ENCODE peak calls at places on chromosome 20, in six cellular contexts. U is HepG2, W is GM12878, L is K562, S is HCT116, M is H1. I is an unnamed sample.

GRCh38 chr20:13089950-13090469 is 81.2 kb downstream of the SPTLC3 start:
- DNase-seq in U (peak), W (no peak), L (no peak), S (no peak), M (no peak), I (no peak)

GRCh38 chr20:48722002-48722731 is 105.6 kb downstream of the PREX1 start:
- DNase-seq in U (no peak), W (no peak), L (no peak), S (no peak), M (no peak), I (peak)

GRCh38 chr20:58695084-58695722 is 2.6 kb downstream of the NPEPL1 start:
- DNase-seq in U (no peak), W (no peak), L (no peak), S (no peak), M (no peak), I (no peak)

GRCh38 chr20:58662142-58662473 is 11.0 kb downstream of the STX16 start:
- DNase-seq in U (no peak), W (no peak), L (no peak), S (no peak), M (no peak), I (no peak)

GRCh38 chr20:5127204-5127858 is 523 bp downstream of the CDS2 start:
- DNase-seq in U (peak), W (peak), L (peak), S (no peak), M (peak), I (peak)

GRCh38 chr20:9330151-9330550 is 184.2 kb upstream of the LAMP5 start:
- DNase-seq in U (no peak), W (no peak), L (no peak), S (no peak), M (no peak), I (no peak)

GRCh38 chr20:9068896-9069663 is at the start of gene PLCB4:
- DNase-seq in U (no peak), W (no peak), L (peak), S (no peak), M (peak), I (peak)

GRCh38 chr20:10487354-10488115 is 52.4 kb downstream of the SLX4IP start:
- DNase-seq in U (no peak), W (no peak), L (no peak), S (no peak), M (no peak), I (no peak)

GRCh38 chr20:11234181-11234969 is 560.6 kb upstream of the JAG1 start:
- DNase-seq in U (no peak), W (peak), L (no peak), S (no peak), M (no peak), I (peak)

GRCh38 chr20:49983848-49984408 is 1.1 kb downstream of the SNAI1 start:
- DNase-seq in U (no peak), W (no peak), L (peak), S (no peak), M (no peak), I (no peak)

GRCh38 chr20:48933017-48933766 is 11.7 kb downstream of the ARFGEF2 start:
- DNase-seq in U (no peak), W (no peak), L (no peak), S (no peak), M (no peak), I (no peak)

GRCh38 chr20:64161595-64162238 is 2.5 kb upstream of the MYT1 start:
- DNase-seq in U (peak), W (no peak), L (peak), S (no peak), M (peak), I (peak)

GRCh38 chr20:33231237-33231636 is 4.6 kb upstream of the BPIFA1 start:
- DNase-seq in U (no peak), W (no peak), L (no peak), S (no peak), M (no peak), I (no peak)

DNA sequence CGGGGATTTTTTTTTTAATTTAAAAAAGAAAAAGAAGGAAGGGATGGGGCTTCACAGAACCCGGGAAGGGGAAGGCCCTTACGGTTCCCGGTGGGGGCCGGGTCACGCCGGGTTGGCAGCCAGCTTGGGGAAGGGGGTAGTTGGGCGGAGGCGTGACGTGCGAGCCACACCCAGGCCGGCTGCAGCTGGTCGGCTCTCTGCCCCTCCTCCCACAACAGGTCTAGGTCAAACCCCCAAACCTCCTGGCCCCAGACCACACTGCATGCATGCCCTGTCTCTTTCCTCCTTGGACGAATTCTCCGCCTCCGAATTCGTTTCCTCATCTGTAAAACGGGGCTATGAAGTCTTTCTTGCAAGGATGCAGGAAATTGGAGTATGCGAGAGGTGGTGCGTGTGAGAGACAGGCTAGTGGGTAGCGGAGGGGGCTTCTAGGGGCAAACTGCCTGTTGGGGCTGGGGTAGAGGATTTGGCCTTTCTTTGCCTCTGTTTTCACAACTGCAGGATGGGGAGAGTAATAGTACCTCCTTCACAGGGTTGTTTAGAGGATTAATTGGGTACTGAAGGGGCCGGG is 835 bp downstream of the HCK start:
- DNase-seq in U (no peak), W (no peak), L (no peak), S (no peak), M (peak), I (no peak)
- TF ChIP-seq EZH2 in U (peak), W (no peak), L (no peak), S (no peak), M (no peak), I (no peak)

DNA sequence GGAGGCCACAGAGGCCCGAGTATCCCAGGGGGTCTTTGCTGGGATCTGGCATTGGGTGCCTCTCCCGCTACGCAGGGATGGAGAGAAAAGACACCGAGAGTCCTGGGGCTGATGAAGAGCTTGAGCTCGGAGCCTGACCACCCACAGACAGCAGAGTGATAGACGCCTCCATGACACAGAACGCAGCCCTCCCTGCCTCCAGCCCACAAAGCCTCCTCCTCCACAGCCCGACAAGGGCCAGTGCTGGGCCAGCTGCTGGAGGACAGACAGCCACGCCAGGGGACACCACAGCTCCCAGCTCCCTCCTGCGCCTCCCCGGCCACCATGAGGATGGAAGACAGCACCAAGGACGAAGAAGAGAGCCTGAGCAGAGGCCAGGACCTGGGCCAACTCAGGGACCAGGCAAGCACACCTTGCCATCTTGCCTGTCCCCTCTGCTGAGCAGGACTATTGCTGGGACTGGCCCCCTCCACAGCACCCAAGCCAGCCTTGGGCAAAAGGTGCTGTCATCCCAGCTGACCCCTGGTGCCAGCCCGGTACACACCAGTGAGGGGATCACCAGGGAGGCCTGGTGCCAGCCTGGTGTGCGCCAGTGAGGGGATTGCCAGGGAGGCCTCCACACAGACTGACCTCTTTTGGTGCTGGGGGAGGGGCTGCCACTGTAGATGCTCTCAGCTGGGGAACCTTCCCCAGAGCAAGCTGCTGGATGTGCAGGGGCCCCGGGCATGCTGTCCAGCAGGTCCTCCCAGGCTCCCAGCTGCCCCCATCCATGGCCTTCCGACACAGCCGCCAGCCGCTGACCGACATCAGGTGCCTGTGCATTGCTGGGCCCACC is 96.3 kb downstream of the YTHDF1 start:
- DNase-seq in U (no peak), W (no peak), L (no peak), S (no peak), M (no peak), I (no peak)
- TF ChIP-seq POLR2A in U (no peak), W (no peak), L (no peak), S (no peak), M (no peak), I (no peak)

DNA sequence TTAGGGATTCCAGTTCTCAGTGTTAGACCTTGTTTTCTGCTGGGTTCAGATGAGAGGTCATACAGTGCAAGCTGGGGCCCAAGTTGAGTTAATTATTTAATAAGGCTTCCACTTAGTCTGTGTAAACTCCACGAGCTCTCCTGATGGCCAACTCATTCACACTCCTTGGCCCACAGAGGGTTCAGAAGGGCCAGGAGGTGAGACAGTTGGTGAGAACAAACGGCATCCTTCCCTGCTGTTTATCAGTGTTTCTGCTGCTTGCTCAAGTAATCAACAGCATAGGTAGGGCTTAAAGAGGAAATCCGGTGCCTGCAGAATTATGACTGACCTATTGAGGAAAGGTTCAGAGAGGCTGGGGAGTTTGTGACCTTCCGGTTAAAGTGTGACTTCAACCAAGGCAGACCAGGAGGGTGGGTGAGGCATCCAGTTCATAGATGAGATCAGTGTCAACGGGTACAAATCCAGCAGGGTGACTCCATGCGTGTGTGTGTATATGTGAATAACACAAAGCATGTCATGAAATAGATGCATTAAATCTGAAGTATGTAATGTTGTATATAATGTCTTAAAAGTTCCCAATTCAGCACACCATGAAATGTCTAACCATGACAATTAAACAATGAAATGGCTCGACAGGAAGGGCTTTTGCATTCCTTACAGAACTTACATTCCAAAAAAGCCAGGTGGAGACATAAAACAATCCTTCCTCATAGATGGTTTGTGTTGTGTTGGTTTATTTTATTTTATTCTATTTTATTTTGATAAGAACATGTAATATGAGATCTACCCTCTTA is 37.4 kb upstream of the BCAS1 start:
- DNase-seq in U (peak), W (no peak), L (no peak), S (no peak), M (no peak), I (no peak)
- TF ChIP-seq MAX in U (peak), W (no peak), L (no peak), S (peak), M (no peak), I (no peak)

GRCh38 chr20:62979876-62980373 is 26.8 kb downstream of the BHLHE23 start:
- DNase-seq in U (no peak), W (no peak), L (no peak), S (no peak), M (no peak), I (no peak)
- TF ChIP-seq EZH2 in U (peak), W (no peak), L (no peak), S (no peak), M (no peak), I (no peak)

GRCh38 chr20:53728359-53728758 is 134.7 kb upstream of the ZNF217 start:
- DNase-seq in U (no peak), W (no peak), L (no peak), S (no peak), M (no peak), I (no peak)

GRCh38 chr20:53736122-53736756 is 142.6 kb upstream of the ZNF217 start:
- DNase-seq in U (peak), W (no peak), L (no peak), S (no peak), M (no peak), I (no peak)

GRCh38 chr20:53734006-53734688 is 140.5 kb upstream of the ZNF217 start:
- DNase-seq in U (no peak), W (no peak), L (no peak), S (no peak), M (no peak), I (no peak)

GRCh38 chr20:53735536-53736050 is 142.0 kb upstream of the ZNF217 start:
- DNase-seq in U (no peak), W (no peak), L (no peak), S (no peak), M (no peak), I (peak)

DNA sequence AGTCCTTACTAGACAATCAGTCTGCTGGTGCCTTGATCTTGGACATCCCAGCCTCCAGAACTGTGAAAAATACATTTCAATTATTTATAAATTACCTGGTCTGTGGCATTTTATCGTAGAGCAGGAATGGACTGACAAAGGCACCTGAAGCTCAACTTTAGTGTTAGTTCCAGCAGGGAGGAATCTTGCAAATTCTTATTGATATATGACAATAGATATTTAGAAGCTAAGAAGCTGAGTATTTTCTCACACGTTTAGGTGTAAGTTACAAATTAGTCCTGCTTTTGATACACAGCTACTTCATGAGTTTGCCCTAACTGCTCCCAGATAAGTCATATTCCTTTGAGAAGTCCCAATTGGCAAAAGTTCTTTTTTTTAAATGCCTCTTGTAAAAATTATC is 138.0 kb upstream of the ZNF217 start:
- DNase-seq in U (no peak), W (no peak), L (no peak), S (no peak), M (no peak), I (no peak)
- TF ChIP-seq POLR2A in U (no peak), W (no peak), L (no peak), S (no peak), M (no peak), I (no peak)

GRCh38 chr20:54646156-54646517 is 170.7 kb downstream of the DOK5 start:
- DNase-seq in U (no peak), W (no peak), L (no peak), S (no peak), M (no peak), I (no peak)

GRCh38 chr20:54648421-54649142 is 173.2 kb downstream of the DOK5 start:
- DNase-seq in U (no peak), W (no peak), L (no peak), S (no peak), M (no peak), I (no peak)

GRCh38 chr20:54650201-54650722 is 174.9 kb downstream of the DOK5 start:
- DNase-seq in U (no peak), W (no peak), L (no peak), S (no peak), M (no peak), I (no peak)

GRCh38 chr20:54651252-54651651 is 175.9 kb downstream of the DOK5 start:
- DNase-seq in U (no peak), W (no peak), L (no peak), S (no peak), M (no peak), I (no peak)

DNA sequence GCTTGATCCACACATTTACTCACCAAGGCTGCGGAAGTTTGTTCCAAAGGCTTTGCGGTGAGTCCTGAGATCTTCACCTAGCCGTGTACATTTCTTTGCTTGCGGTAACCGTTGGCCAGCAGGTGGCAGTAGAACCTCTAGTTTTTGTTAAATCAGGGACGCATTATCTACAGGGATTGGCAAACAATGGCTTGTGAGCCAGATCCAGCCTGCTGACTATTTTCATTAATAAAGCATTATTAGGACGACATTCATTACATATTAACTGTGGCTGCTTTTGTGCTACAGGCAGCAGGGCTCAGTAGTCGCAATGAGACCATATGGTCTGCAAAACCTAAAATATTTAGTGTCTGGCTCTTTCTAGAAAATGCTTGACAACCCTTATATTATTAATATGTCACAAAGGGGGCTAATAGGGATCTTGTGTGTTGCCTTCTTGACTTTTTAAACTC is 174.1 kb downstream of the DOK5 start:
- DNase-seq in U (peak), W (no peak), L (peak), S (peak), M (peak), I (peak)
- TF ChIP-seq MAX in U (no peak), W (no peak), L (no peak), S (no peak), M (no peak), I (no peak)

GRCh38 chr20:3670945-3671344 is 7.7 kb upstream of the GFRA4 start:
- DNase-seq in U (no peak), W (no peak), L (no peak), S (no peak), M (no peak), I (no peak)

GRCh38 chr20:3670511-3670910 is 7.3 kb upstream of the GFRA4 start:
- DNase-seq in U (no peak), W (no peak), L (no peak), S (no peak), M (no peak), I (no peak)

GRCh38 chr20:3673551-3674070 is 8.2 kb downstream of the ADAM33 start:
- DNase-seq in U (no peak), W (no peak), L (peak), S (no peak), M (no peak), I (no peak)

GRCh38 chr20:3672864-3673550 is 8.8 kb downstream of the ADAM33 start:
- DNase-seq in U (no peak), W (no peak), L (no peak), S (no peak), M (no peak), I (no peak)

GRCh38 chr20:3671986-3672863 is 9.0 kb upstream of the GFRA4 start:
- DNase-seq in U (no peak), W (no peak), L (no peak), S (no peak), M (peak), I (no peak)
- TF ChIP-seq EZH2 in U (no peak), W (no peak), L (no peak), S (no peak), M (no peak), I (no peak)

I was measured in endothelial cell of umbilical vein.